ENCODE peak calls at places on chromosomes 1 and 21, in seven cellular contexts. W is mesendoderm, O is H1, M is IMR-90, Q is mesenchymal stem cell, V is H9, I is trophoblast cell. B is an unnamed sample.

GRCh38 chr1:197096137-197096536 is 29.1 kb upstream of the F13B start:
- DNase-seq in W (no peak), O (no peak), M (peak), Q (no peak), V (no peak), I (no peak), B (no peak)

GRCh38 chr1:84959294-84959693 is 37.6 kb downstream of the MCOLN2 start:
- DNase-seq in W (no peak), O (no peak), M (peak), Q (peak), V (no peak), I (no peak), B (no peak)

GRCh38 chr1:22158654-22159053 is 15.8 kb upstream of the WNT4 start:
- DNase-seq in W (no peak), O (no peak), M (no peak), Q (no peak), V (no peak), I (no peak), B (no peak)

GRCh38 chr1:172893146-172893841 is 157.4 kb downstream of the TNFSF18 start:
- DNase-seq in W (no peak), O (no peak), M (no peak), Q (no peak), V (no peak), I (peak), B (no peak)

GRCh38 chr1:29974345-29974744 is 738.0 kb downstream of the PTPRU start:
- DNase-seq in W (peak), O (peak), M (peak), Q (no peak), V (peak), I (peak), B (peak)

GRCh38 chr1:150221552-150221951 is 14.4 kb downstream of the ANP32E start:
- DNase-seq in W (no peak), O (no peak), M (peak), Q (peak), V (no peak), I (no peak), B (no peak)

GRCh38 chr1:180343931-180344406 is 113.9 kb downstream of the LHX4 start:
- DNase-seq in W (no peak), O (no peak), M (peak), Q (peak), V (no peak), I (no peak), B (no peak)

GRCh38 chr1:182278144-182279054 is 113.2 kb downstream of the GLUL start:
- DNase-seq in W (no peak), O (no peak), M (no peak), Q (no peak), V (no peak), I (no peak), B (no peak)

GRCh38 chr1:108627256-108627655 is 33.6 kb downstream of the HENMT1 start:
- DNase-seq in W (no peak), O (no peak), M (no peak), Q (no peak), V (no peak), I (no peak), B (no peak)

GRCh38 chr1:159945483-159946241 is at the start of gene IGSF9:
- DNase-seq in W (peak), O (peak), M (peak), Q (peak), V (peak), I (peak), B (peak)

GRCh38 chr1:90717665-90718410 is 736 bp upstream of the BARHL2 start:
- DNase-seq in W (peak), O (no peak), M (peak), Q (peak), V (peak), I (no peak), B (no peak)

GRCh38 chr1:186189156-186189555 is 185.9 kb downstream of the TPR start:
- DNase-seq in W (no peak), O (no peak), M (no peak), Q (no peak), V (no peak), I (no peak), B (no peak)

GRCh38 chr1:65717815-65718454 is 74.8 kb upstream of the PDE4B start:
- DNase-seq in W (peak), O (no peak), M (peak), Q (peak), V (no peak), I (peak), B (no peak)

GRCh38 chr1:170853302-170853701 is 82.0 kb upstream of the MROH9 start:
- DNase-seq in W (no peak), O (no peak), M (no peak), Q (no peak), V (no peak), I (no peak), B (no peak)

GRCh38 chr1:95118019-95118499 is 904 bp downstream of the TLCD4 start:
- DNase-seq in W (peak), O (no peak), M (no peak), Q (peak), V (peak), I (no peak), B (no peak)

GRCh38 chr1:226110249-226111108 is 48.0 kb downstream of the H3-3A start:
- DNase-seq in W (peak), O (no peak), M (peak), Q (peak), V (peak), I (peak), B (peak)

GRCh38 chr1:54285815-54286214 is 85.8 kb downstream of the MRPL37 start:
- DNase-seq in W (no peak), O (no peak), M (no peak), Q (no peak), V (no peak), I (no peak), B (no peak)

GRCh38 chr1:55457874-55458273 is 242.7 kb upstream of the USP24 start:
- DNase-seq in W (no peak), O (no peak), M (no peak), Q (no peak), V (no peak), I (no peak), B (no peak)

GRCh38 chr1:43284065-43284464 is 1.3 kb downstream of the C1orf210 start:
- DNase-seq in W (no peak), O (no peak), M (no peak), Q (no peak), V (no peak), I (no peak), B (no peak)

GRCh38 chr1:109784551-109785252 is 21.0 kb upstream of the EPS8L3 start:
- DNase-seq in W (no peak), O (no peak), M (no peak), Q (no peak), V (no peak), I (no peak), B (no peak)

GRCh38 chr1:59150537-59151386 is 146.1 kb upstream of the FGGY start:
- DNase-seq in W (peak), O (no peak), M (peak), Q (peak), V (no peak), I (peak), B (no peak)

GRCh38 chr1:200837931-200838571 is 34.7 kb upstream of the GPR25 start:
- DNase-seq in W (no peak), O (no peak), M (peak), Q (peak), V (no peak), I (no peak), B (no peak)

GRCh38 chr1:50047916-50048694 is 24.4 kb upstream of the AGBL4 start:
- DNase-seq in W (peak), O (peak), M (no peak), Q (no peak), V (peak), I (no peak), B (peak)

GRCh38 chr1:33429846-33430750 is 797 bp downstream of the PHC2 start:
- DNase-seq in W (peak), O (no peak), M (no peak), Q (peak), V (no peak), I (no peak), B (peak)

GRCh38 chr1:2867861-2868260 is 66.4 kb upstream of the TTC34 start:
- DNase-seq in W (no peak), O (no peak), M (no peak), Q (no peak), V (no peak), I (no peak), B (no peak)

GRCh38 chr1:245859510-245860114 is 647.5 kb downstream of the SMYD3 start:
- DNase-seq in W (no peak), O (no peak), M (peak), Q (peak), V (no peak), I (no peak), B (no peak)

GRCh38 chr21:37082856-37083611 is 10.0 kb downstream of the TTC3 start:
- DNase-seq in W (no peak), O (no peak), M (no peak), Q (no peak), V (no peak), I (no peak), B (no peak)

GRCh38 chr21:39660191-39660590 is 47.5 kb downstream of the B3GALT5 start:
- DNase-seq in W (no peak), O (no peak), M (peak), Q (peak), V (no peak), I (no peak), B (no peak)

GRCh38 chr1:107536266-107536665 is 395.4 kb downstream of the NTNG1 start:
- DNase-seq in W (no peak), O (no peak), M (no peak), Q (no peak), V (no peak), I (no peak), B (no peak)

GRCh38 chr1:152752225-152752624 is 5.6 kb upstream of the KPRP start:
- DNase-seq in W (no peak), O (no peak), M (peak), Q (no peak), V (no peak), I (peak), B (no peak)

GRCh38 chr1:109274533-109275476 is 8.1 kb downstream of the PSRC1 start:
- DNase-seq in W (peak), O (no peak), M (peak), Q (peak), V (no peak), I (peak), B (no peak)

GRCh38 chr1:201376464-201377374 is 761 bp downstream of the TNNT2 start:
- DNase-seq in W (peak), O (peak), M (peak), Q (peak), V (peak), I (peak), B (peak)

GRCh38 chr21:28473530-28474225 is 519.0 kb downstream of the LTN1 start:
- DNase-seq in W (no peak), O (no peak), M (peak), Q (no peak), V (no peak), I (no peak), B (no peak)

GRCh38 chr1:41348394-41348793 is 12.8 kb upstream of the FOXO6 start:
- DNase-seq in W (no peak), O (no peak), M (no peak), Q (no peak), V (no peak), I (no peak), B (no peak)

GRCh38 chr1:99265124-99265523 is 832 bp downstream of the PLPPR4 start:
- DNase-seq in W (no peak), O (no peak), M (no peak), Q (no peak), V (no peak), I (no peak), B (no peak)

GRCh38 chr1:99264201-99265021 is at the start of gene PLPPR4:
- DNase-seq in W (peak), O (peak), M (peak), Q (peak), V (peak), I (no peak), B (peak)

GRCh38 chr1:99269321-99269720 is 5.0 kb downstream of the PLPPR4 start:
- DNase-seq in W (no peak), O (no peak), M (peak), Q (no peak), V (no peak), I (no peak), B (no peak)

GRCh38 chr1:99268021-99268420 is 3.7 kb downstream of the PLPPR4 start:
- DNase-seq in W (no peak), O (no peak), M (peak), Q (no peak), V (no peak), I (no peak), B (no peak)

GRCh38 chr1:99266731-99267130 is 2.4 kb downstream of the PLPPR4 start:
- DNase-seq in W (no peak), O (no peak), M (peak), Q (peak), V (no peak), I (no peak), B (no peak)
- H3K18ac ChIP-seq in W (no peak), O (no peak), M (peak), Q (no peak), V (no peak), I (no peak), B (no peak)

GRCh38 chr1:76187436-76187835 is 112.9 kb downstream of the ST6GALNAC3 start:
- DNase-seq in W (no peak), O (no peak), M (no peak), Q (no peak), V (no peak), I (no peak), B (no peak)
- H3K18ac ChIP-seq in W (no peak), O (no peak), M (no peak), Q (no peak), V (no peak), I (no peak), B (no peak)

GRCh38 chr1:168223261-168223660 is 2.5 kb upstream of the SFT2D2 start:
- DNase-seq in W (no peak), O (no peak), M (no peak), Q (no peak), V (no peak), I (no peak), B (no peak)

GRCh38 chr1:168218647-168219046 is 7.2 kb upstream of the SFT2D2 start:
- DNase-seq in W (no peak), O (no peak), M (no peak), Q (no peak), V (no peak), I (no peak), B (no peak)

GRCh38 chr1:168217664-168218063 is 8.1 kb upstream of the SFT2D2 start:
- DNase-seq in W (no peak), O (no peak), M (no peak), Q (no peak), V (no peak), I (no peak), B (no peak)

GRCh38 chr1:168221275-168221674 is 4.5 kb upstream of the SFT2D2 start:
- DNase-seq in W (no peak), O (no peak), M (no peak), Q (no peak), V (no peak), I (no peak), B (no peak)

GRCh38 chr1:168220470-168220871 is 5.3 kb upstream of the SFT2D2 start:
- DNase-seq in W (no peak), O (no peak), M (no peak), Q (no peak), V (no peak), I (no peak), B (no peak)
- H3K18ac ChIP-seq in W (no peak), O (no peak), M (no peak), Q (no peak), V (no peak), I (no peak), B (no peak)

DNA sequence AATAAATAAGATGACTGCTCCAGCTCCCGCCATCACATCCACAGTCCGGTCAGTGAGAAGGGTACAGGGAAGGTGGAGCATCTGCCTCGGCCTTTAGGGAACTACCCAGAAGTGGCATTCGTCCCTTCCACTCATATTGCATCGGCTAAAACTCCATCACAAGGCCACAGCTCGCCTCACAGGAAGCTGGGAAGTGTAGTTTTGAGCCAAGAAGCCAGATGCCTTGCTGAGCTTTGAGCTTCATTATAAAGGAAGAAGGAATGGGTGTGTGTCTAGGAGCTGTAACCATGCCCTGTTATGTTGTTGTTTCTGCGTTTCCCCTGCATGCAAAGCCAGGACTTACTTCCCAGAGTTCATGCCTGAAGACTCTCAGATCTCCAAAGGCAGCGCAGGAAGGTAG is 61.1 kb downstream of the OPTC start:
- DNase-seq in W (no peak), O (no peak), M (no peak), Q (no peak), V (no peak), I (no peak), B (no peak)
- H3K18ac ChIP-seq in W (no peak), O (peak), M (peak), Q (no peak), V (peak), I (no peak), B (peak)

GRCh38 chr1:67436511-67437057 is 6.4 kb upstream of the SERBP1 start:
- DNase-seq in W (no peak), O (no peak), M (no peak), Q (no peak), V (no peak), I (no peak), B (no peak)

GRCh38 chr1:67441183-67441582 is 11.0 kb upstream of the SERBP1 start:
- DNase-seq in W (no peak), O (no peak), M (peak), Q (peak), V (no peak), I (no peak), B (no peak)

GRCh38 chr1:67439277-67440029 is 9.3 kb upstream of the SERBP1 start:
- DNase-seq in W (peak), O (no peak), M (no peak), Q (no peak), V (no peak), I (peak), B (no peak)

GRCh38 chr1:67434491-67434890 is 4.3 kb upstream of the SERBP1 start:
- DNase-seq in W (no peak), O (no peak), M (peak), Q (no peak), V (no peak), I (no peak), B (no peak)

DNA sequence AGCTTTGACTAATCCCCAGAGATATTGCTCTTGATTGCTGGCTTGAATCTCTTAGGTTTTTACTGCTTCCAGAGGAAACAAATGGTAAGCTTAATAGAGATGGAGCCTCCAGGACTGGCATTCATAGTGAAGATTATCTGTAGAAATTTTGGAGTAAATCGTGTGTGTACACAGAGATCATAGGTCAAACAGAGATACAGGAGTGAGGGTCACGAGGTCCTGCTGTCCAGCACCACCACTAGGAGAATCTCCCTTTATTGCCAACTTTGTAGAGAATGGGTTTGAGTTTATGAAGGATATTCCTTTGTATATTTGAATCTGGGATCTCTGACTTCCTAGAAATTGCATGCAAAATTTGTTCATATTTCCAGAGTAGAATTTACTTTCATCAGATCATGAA is 7.8 kb upstream of the SERBP1 start:
- DNase-seq in W (no peak), O (no peak), M (no peak), Q (no peak), V (no peak), I (no peak), B (no peak)
- H3K18ac ChIP-seq in W (no peak), O (no peak), M (no peak), Q (no peak), V (no peak), I (no peak), B (no peak)

DNA sequence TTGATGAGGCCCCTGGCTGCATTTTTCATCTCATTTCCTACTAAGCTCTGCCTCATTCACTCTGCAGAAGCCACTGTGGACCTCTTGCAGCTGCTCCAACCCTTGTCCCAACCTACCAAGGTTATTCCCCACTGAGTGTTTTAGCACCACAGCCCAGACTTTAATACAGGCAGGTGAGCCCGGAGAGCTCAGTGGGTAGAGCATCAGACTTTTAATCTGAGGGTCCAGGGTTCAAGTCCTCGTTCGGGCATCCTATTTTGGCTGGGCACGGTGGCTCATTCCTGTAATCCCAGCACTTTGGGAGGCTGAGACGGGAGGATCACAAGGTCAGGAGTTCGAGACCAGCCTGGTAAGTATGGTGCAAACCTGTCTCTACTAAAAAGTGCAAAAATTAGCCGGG is 18.1 kb upstream of the BLACAT1 start:
- DNase-seq in W (no peak), O (no peak), M (no peak), Q (no peak), V (no peak), I (no peak), B (no peak)
- H3K18ac ChIP-seq in W (no peak), O (no peak), M (no peak), Q (no peak), V (no peak), I (no peak), B (no peak)